ENCODE peak calls at places on chromosomes 2 and 18, in four cellular contexts. N is T-helper 2 cell; P is stimulated activated CD4-positive, alpha-beta T cell treated with anti-CD3 and anti-CD28 coated beads, Interleukin-4, amount 100 ng/mL, for 48 hours; E is hippocampal formation. A is an unnamed sample.

GRCh38 chr2:155256803-155257202 is 558.3 kb downstream of the KCNJ3 start:
- DNase-seq in N (no peak), P (no peak), E (no peak), A (no peak)

GRCh38 chr2:20203072-20203471 is 21.9 kb downstream of the SDC1 start:
- DNase-seq in N (no peak), P (no peak), E (no peak), A (no peak)

GRCh38 chr2:222568866-222569265 is 87.0 kb downstream of the FARSB start:
- DNase-seq in N (no peak), P (no peak), E (no peak), A (peak)

GRCh38 chr18:59249186-59249774 is 24.0 kb downstream of the RAX start:
- DNase-seq in N (peak), P (no peak), E (peak), A (peak)

GRCh38 chr2:109538551-109538950 is 75.2 kb downstream of the SEPTIN10 start:
- DNase-seq in N (no peak), P (no peak), E (no peak), A (no peak)

GRCh38 chr18:32425466-32425865 is 45.2 kb downstream of the GAREM1 start:
- DNase-seq in N (no peak), P (no peak), E (no peak), A (no peak)

GRCh38 chr2:11896386-11896785 is 150.0 kb downstream of the LPIN1 start:
- DNase-seq in N (no peak), P (no peak), E (no peak), A (no peak)

GRCh38 chr2:205563646-205564045 is 118.7 kb upstream of the NRP2 start:
- DNase-seq in N (no peak), P (peak), E (no peak), A (no peak)

GRCh38 chr2:234682492-234683228 is 185.8 kb upstream of the ARL4C start:
- DNase-seq in N (no peak), P (no peak), E (no peak), A (no peak)

GRCh38 chr2:164495491-164496223 is 125.6 kb downstream of the GRB14 start:
- DNase-seq in N (no peak), P (no peak), E (peak), A (peak)

GRCh38 chr2:67604360-67604759 is 207.2 kb downstream of the ETAA1 start:
- DNase-seq in N (no peak), P (no peak), E (no peak), A (peak)

GRCh38 chr2:207223051-207223450 is 57.3 kb upstream of the KLF7 start:
- DNase-seq in N (peak), P (no peak), E (no peak), A (peak)

GRCh38 chr2:60992985-60993392 is 24.5 kb upstream of the PEX13 start:
- DNase-seq in N (peak), P (no peak), E (no peak), A (no peak)

GRCh38 chr2:233450854-233451575 is 96.7 kb downstream of the DGKD start:
- DNase-seq in N (no peak), P (no peak), E (no peak), A (no peak)